ENCODE peak calls at places on chromosomes 12 and 14, in four cellular contexts. T, J, F and Y are unnamed samples.

GRCh38 chr12:42987216-42987631 is 397.7 kb upstream of the PRICKLE1 start:
- DNase-seq in T (peak), J (no peak), F (no peak), Y (no peak)

GRCh38 chr14:100654814-100655795 is 67.9 kb upstream of the BEGAIN start:
- DNase-seq in T (peak), J (peak), F (peak), Y (peak)

GRCh38 chr14:52960627-52961026 is 9.8 kb upstream of the FERMT2 start:
- DNase-seq in T (no peak), J (no peak), F (no peak), Y (no peak)

GRCh38 chr14:96584199-96584906 is 82.2 kb downstream of the PAPOLA start:
- DNase-seq in T (peak), J (no peak), F (peak), Y (peak)

GRCh38 chr12:1760566-1761382 is 59.6 kb upstream of the LRTM2 start:
- DNase-seq in T (no peak), J (no peak), F (no peak), Y (no peak)

GRCh38 chr12:98974767-98975381 is 329.8 kb downstream of the APAF1 start:
- DNase-seq in T (no peak), J (no peak), F (no peak), Y (no peak)

GRCh38 chr14:57085801-57086200 is 182.9 kb downstream of the EXOC5 start:
- DNase-seq in T (peak), J (no peak), F (no peak), Y (no peak)

GRCh38 chr14:52286659-52287649 is 19.5 kb downstream of the PTGDR start:
- DNase-seq in T (no peak), J (no peak), F (no peak), Y (no peak)

GRCh38 chr12:76266797-76267196 is 81.4 kb downstream of the BBS10 start:
- DNase-seq in T (no peak), J (no peak), F (no peak), Y (no peak)

GRCh38 chr14:21825845-21826244 is 152.2 kb upstream of the OR4E1 start:
- DNase-seq in T (no peak), J (no peak), F (no peak), Y (no peak)

GRCh38 chr14:74429221-74429691 is 3.2 kb upstream of the SYNDIG1L start:
- DNase-seq in T (no peak), J (no peak), F (peak), Y (peak)

GRCh38 chr12:72295744-72296143 is 23.6 kb downstream of the TRHDE start:
- DNase-seq in T (no peak), J (no peak), F (no peak), Y (no peak)

GRCh38 chr12:118777550-118777949 is 203.8 kb upstream of the SRRM4 start:
- DNase-seq in T (no peak), J (no peak), F (no peak), Y (no peak)

GRCh38 chr12:85920324-85920947 is 46.3 kb downstream of the NTS start:
- DNase-seq in T (peak), J (no peak), F (peak), Y (no peak)

GRCh38 chr12:123126294-123127144 is 24.4 kb downstream of the PITPNM2 start:
- DNase-seq in T (no peak), J (peak), F (no peak), Y (no peak)

GRCh38 chr14:32193532-32193931 is 8.3 kb upstream of the RNU6-7 start:
- DNase-seq in T (no peak), J (no peak), F (no peak), Y (no peak)

GRCh38 chr14:99728981-99729451 is 44.9 kb downstream of the CYP46A1 start:
- DNase-seq in T (no peak), J (no peak), F (no peak), Y (peak)

GRCh38 chr12:49288412-49288853 is 6.5 kb upstream of the PRPH start:
- DNase-seq in T (peak), J (peak), F (peak), Y (peak)

GRCh38 chr12:66210840-66211239 is 21.8 kb downstream of the IRAK3 start:
- DNase-seq in T (no peak), J (no peak), F (no peak), Y (no peak)

GRCh38 chr14:67519406-67519805 is 13.7 kb upstream of the PLEKHH1 start:
- DNase-seq in T (no peak), J (no peak), F (no peak), Y (no peak)

GRCh38 chr12:115185529-115185928 is 501.6 kb upstream of the TBX3 start:
- DNase-seq in T (no peak), J (no peak), F (no peak), Y (no peak)

GRCh38 chr12:54258286-54258685 is 21.6 kb downstream of the CBX5 start:
- DNase-seq in T (no peak), J (no peak), F (peak), Y (no peak)

GRCh38 chr12:120738252-120739030 is 12.8 kb downstream of the ACADS start:
- DNase-seq in T (no peak), J (no peak), F (no peak), Y (no peak)

DNA sequence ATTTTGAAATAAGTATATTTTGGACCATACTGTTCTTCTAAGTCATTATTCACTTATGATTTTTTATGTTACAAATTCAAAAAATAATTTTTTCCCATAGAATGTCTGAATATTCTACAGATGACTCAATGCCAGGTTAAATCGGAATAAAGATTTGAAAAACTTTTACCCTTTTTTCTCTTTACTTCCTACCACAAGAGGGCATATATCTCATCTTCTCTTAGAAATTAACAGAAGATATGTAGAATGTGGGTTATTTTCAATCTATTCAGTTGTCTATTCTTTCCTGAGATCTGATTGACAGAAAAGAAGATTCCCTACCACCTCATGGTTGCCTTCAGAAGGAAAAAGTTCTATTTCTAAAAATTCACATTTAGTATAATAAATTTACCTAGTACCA is 53.0 kb upstream of the KITLG start:
- DNase-seq in T (no peak), J (no peak), F (peak), Y (no peak)
- TF ChIP-seq CTCF in T (peak), J (no peak), F (peak), Y (no peak)

GRCh38 chr12:6852651-6853354 is 853 bp downstream of the USP5 start:
- DNase-seq in T (peak), J (peak), F (peak), Y (peak)

GRCh38 chr12:6854036-6854435 is 2.1 kb downstream of the USP5 start:
- DNase-seq in T (no peak), J (no peak), F (no peak), Y (no peak)

GRCh38 chr12:6855322-6855721 is 3.4 kb downstream of the USP5 start:
- DNase-seq in T (no peak), J (no peak), F (no peak), Y (no peak)

GRCh38 chr12:6851921-6852650 is at the start of gene USP5:
- DNase-seq in T (peak), J (peak), F (peak), Y (peak)

DNA sequence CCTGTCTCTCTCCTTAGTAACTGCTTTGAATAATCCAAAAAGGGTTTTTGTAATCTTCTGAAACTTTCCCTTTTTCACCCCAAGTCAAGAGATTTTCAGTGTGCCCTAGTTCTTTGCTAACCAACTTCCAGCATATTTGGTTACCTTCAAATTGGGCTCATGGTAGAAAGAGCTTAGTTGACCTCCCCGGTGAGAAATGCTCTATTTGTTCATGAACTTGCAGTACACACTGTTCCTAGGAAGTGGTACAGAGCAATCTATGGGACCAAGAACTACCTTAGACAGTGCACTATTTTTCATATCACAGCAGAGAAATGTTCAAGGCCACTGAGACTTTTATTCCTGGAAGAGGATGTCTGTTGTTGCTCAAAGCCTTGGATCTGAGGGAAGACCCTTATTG is 1.7 kb downstream of the USP5 start:
- DNase-seq in T (no peak), J (no peak), F (no peak), Y (no peak)
- H3K27ac ChIP-seq in T (peak), J (peak), F (no peak), Y (peak)

DNA sequence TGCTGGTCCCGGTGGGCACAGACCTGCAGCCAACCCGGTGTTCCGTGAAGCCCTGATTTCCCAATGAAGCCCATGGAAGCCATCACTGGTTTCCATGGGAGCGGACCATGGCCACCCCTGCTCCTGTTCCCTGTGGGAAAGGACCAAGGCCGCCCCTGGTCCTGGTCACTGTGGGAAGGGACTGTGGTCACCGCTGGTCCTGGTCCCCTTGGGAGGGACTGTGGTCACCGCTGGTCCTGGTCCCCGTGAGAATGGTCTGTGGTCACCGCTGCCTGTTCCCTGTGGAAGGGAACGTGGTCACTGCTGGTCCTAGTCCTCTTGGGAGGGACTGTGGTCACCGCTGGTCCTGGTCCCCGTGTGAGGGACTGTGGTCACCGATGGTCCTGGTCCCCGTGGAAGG is 393 bp upstream of the GLT1D1 start:
- DNase-seq in T (no peak), J (no peak), F (no peak), Y (no peak)
- H3K4me3 ChIP-seq in T (no peak), J (peak), F (peak), Y (no peak)

GRCh38 chr12:112803620-112804279 is 12.2 kb downstream of the RPH3A start:
- DNase-seq in T (no peak), J (no peak), F (peak), Y (no peak)
- TF ChIP-seq CTCF in T (peak), J (no peak), F (peak), Y (peak)

DNA sequence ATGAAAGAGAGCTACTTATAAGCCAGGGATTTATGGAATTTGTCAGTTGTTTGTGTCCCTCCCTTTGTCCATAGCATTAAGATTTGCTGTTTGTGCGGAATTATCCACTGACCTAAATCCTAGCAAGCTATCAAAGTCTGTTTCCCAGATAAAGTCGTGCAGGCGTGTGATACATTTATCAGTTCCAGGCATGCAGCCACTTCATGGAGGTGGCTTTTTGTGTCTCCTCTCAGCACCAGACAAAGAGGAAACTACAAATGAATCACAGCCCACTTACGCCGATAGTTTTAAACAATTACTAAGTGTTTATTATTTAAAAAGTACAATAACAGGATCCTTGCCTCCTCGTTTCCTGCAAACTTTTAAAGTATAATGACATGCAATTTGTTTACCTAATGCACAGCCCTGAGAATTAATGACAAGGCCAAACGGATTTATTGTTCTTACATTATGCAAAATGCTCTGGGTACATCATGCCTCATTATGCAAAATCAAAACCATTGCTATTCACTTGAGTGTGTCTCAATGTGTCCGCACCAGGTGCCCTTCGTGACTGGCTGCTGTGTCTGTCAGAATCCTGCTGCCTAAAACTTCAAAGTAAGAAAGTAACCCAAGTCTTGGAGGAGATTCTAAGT is 423.2 kb downstream of the GLT1D1 start:
- DNase-seq in T (no peak), J (no peak), F (no peak), Y (no peak)
- H3K27ac ChIP-seq in T (no peak), J (no peak), F (no peak), Y (no peak)

DNA sequence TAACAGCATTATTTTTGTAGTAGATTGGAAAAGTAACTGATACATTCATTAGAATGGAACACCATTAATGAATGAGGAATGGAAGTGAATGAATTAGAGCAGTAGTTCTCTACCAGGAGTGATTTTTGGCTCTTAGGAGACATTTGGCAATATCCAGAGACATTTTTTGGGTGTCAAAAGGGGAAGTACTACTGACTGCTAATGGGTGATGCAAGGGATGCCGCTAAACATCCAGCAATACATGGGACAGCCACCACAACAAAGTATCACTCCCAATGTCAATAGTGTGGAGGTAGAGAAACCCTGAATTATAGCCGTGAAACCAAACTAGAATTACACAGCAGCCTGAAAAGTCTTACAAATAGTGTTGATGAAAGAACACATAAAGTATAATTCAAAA is 1.5 kb downstream of the CHURC1 start:
- DNase-seq in T (no peak), J (no peak), F (no peak), Y (no peak)
- H3K4me3 ChIP-seq in T (peak), J (no peak), F (peak), Y (no peak)

DNA sequence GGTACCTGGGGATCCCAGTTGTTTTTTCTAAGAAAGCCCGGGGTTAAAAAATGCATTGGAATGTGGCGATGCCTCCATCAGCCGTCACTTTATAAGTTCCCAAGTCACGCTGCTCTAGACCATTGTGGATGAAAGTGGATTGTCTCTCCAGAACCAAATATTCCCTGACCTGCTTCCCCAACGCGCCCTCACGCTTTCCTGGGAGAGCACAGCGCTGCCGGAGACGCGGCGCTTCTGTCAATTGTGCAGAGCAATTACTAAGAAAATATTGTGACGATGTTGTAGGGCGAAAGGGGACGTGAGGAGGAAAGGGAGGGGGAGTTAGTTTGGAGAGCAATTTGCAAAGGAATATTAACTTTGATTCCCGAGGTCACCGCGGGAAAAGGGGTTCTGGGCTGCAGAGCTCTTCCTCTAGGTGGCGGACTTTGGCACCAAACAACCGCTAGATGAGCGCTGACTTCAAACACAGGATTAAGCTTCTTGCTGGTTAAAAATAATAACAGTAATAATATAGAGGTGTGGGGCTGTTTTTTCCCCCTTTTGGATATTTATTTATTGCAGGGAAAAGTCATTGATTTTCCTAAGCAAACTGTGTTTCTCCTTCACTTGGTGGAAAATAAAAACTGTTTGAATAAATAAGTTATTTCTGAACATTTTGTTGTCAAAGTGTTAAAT is 9.6 kb upstream of the FOXG1 start:
- DNase-seq in T (peak), J (no peak), F (peak), Y (peak)
- TF ChIP-seq CTCF in T (peak), J (peak), F (peak), Y (peak)